ENCODE peak calls at places on chromosomes 16 and 17, in ten cellular contexts. Y is small intestine; G is adrenal gland; A is endothelial cell of umbilical vein; O is ovary; M is PC-3; D is neuronal stem cell; L is CD8-positive, alpha-beta T cell; H is mesendoderm; J is IMR-90. I is an unnamed sample.
A peak's percentile ranks its signal among the peaks of the same experiment; 100 is the strongest.

GRCh38 chr16:57155702-57156350 is 30.0 kb downstream of the PSME3IP1 start:
- DNase-seq in O (no peak), D (no peak), J (no peak), H (no peak), L (no peak), Y (no peak), A (no peak), M (no peak), G (no peak), I (no peak)

GRCh38 chr16:67235816-67236547 is 9.1 kb downstream of the TMEM208 start:
- DNase-seq in L (no peak), M (no peak), H (no peak), G (no peak), O (no peak), A (no peak), D (no peak), Y (no peak), J (no peak), I (no peak)

GRCh38 chr17:56292628-56293027 is 139.4 kb downstream of the ANKFN1 start:
- DNase-seq in Y (no peak), J (no peak), A (peak; percentile 28), D (no peak), G (no peak), M (no peak), H (no peak), L (no peak), O (no peak), I (no peak)

GRCh38 chr17:81519284-81520020 is 6.9 kb upstream of the ACTG1 start:
- DNase-seq in D (no peak), H (peak; percentile 75), J (no peak), G (peak; percentile 60), M (peak; percentile 90), Y (peak; percentile 78), L (peak; percentile 82), O (no peak), A (no peak), I (peak; percentile 25)

GRCh38 chr16:31081428-31082351 is 7.1 kb downstream of the PRSS53 start:
- DNase-seq in L (no peak), O (no peak), M (no peak), Y (no peak), A (no peak), J (no peak), G (peak; percentile 33), H (no peak), D (no peak), I (no peak)

GRCh38 chr16:75267631-75268264 is 16.3 kb upstream of the BCAR1 start:
- DNase-seq in D (no peak), M (peak; percentile 86), G (peak; percentile 90), J (peak; percentile 53), O (no peak), Y (peak; percentile 93), A (peak; percentile 64), L (no peak), H (peak; percentile 63), I (peak; percentile 77)

GRCh38 chr16:9286930-9287329 is 195.5 kb downstream of the HAPSTR1 start:
- DNase-seq in H (peak; percentile 57), J (no peak), G (no peak), A (no peak), M (no peak), Y (peak; percentile 98), O (no peak), L (no peak), D (no peak), I (no peak)

GRCh38 chr16:66705790-66706505 is 9.4 kb upstream of the CMTM4 start:
- DNase-seq in Y (peak; percentile 76), J (peak; percentile 44), O (no peak), G (peak; percentile 34), D (no peak), A (peak; percentile 24), L (no peak), M (no peak), H (no peak), I (peak; percentile 84)

GRCh38 chr17:40564195-40564882 is 933 bp downstream of the CCR7 start:
- DNase-seq in H (no peak), Y (no peak), A (no peak), M (no peak), O (no peak), G (no peak), D (no peak), J (no peak), L (peak; percentile 75), I (no peak)

GRCh38 chr16:67555795-67556212 is 6.5 kb upstream of the CTCF start:
- DNase-seq in O (no peak), J (peak; percentile 72), M (peak; percentile 79), A (peak; percentile 74), D (no peak), G (no peak), H (no peak), Y (peak; percentile 33), L (no peak), I (no peak)

GRCh38 chr17:28173801-28174200 is 131.3 kb downstream of the NLK start:
- DNase-seq in O (no peak), J (no peak), M (no peak), H (peak; percentile 29), A (peak; percentile 81), G (no peak), D (no peak), Y (no peak), L (no peak), I (no peak)

GRCh38 chr16:86384263-86384649 is 126.1 kb upstream of the FOXF1 start:
- DNase-seq in A (no peak), O (no peak), D (no peak), M (no peak), J (no peak), L (no peak), Y (no peak), H (no peak), G (no peak), I (peak; percentile 42)

GRCh38 chr17:79201536-79202227 is 127.1 kb downstream of the ENGASE start:
- DNase-seq in A (no peak), Y (no peak), O (no peak), L (no peak), M (peak; percentile 25), G (no peak), J (no peak), D (no peak), H (peak; percentile 55), I (no peak)

GRCh38 chr17:69058165-69058564 is 2.6 kb downstream of the ABCA9 start:
- DNase-seq in O (no peak), M (no peak), G (no peak), Y (peak; percentile 40), D (no peak), A (no peak), H (peak; percentile 75), L (no peak), J (no peak), I (no peak)

GRCh38 chr16:63890072-63890471 is 1231.8 kb downstream of the CDH11 start:
- DNase-seq in H (no peak), A (peak; percentile 6), L (no peak), D (no peak), O (peak; percentile 14), Y (peak; percentile 43), J (peak; percentile 4), M (peak; percentile 33), G (peak; percentile 38), I (peak; percentile 32)

GRCh38 chr16:58492735-58493134 is 7.2 kb upstream of the NDRG4 start:
- DNase-seq in M (no peak), J (no peak), L (no peak), Y (no peak), D (no peak), H (peak; percentile 54), G (peak; percentile 59), A (no peak), O (no peak), I (no peak)

DNA sequence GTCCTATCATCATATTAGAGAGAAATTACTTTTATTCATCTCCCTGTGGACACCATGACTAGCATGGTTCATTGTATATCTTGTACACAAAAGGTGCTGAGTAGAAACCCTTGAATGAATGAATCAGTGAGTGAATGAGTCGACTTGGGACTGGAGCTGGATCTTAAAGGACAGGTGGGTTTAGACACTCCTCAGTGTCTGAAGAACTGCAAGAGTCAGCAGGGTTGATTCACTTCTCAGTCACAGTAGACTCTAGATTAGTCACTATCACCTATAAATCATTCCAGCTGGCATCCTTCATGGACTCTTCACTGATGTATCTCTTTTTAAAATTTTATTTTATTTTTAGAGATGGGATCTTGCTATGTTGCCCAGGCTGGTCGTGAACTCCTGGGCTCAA is 30.1 kb upstream of the PMFBP1 start:
- DNase-seq in J (no peak), D (no peak), A (no peak), Y (no peak), L (no peak), M (peak; percentile 86), H (no peak), O (no peak), G (no peak), I (no peak)
- H3K4me1 ChIP-seq in J (no peaks in the 10 kb centered on the region), D (peaks cover 20% of the 10 kb centered on the region), A (peaks cover 14% of the 10 kb centered on the region), Y (no peaks in the 10 kb centered on the region), L (no peaks in the 10 kb centered on the region), M (peaks cover 23% of the 10 kb centered on the region), H (peaks cover 1% of the 10 kb centered on the region), O (no peaks in the 10 kb centered on the region), G (peaks cover 20% of the 10 kb centered on the region), I (peaks cover 15% of the 10 kb centered on the region)

DNA sequence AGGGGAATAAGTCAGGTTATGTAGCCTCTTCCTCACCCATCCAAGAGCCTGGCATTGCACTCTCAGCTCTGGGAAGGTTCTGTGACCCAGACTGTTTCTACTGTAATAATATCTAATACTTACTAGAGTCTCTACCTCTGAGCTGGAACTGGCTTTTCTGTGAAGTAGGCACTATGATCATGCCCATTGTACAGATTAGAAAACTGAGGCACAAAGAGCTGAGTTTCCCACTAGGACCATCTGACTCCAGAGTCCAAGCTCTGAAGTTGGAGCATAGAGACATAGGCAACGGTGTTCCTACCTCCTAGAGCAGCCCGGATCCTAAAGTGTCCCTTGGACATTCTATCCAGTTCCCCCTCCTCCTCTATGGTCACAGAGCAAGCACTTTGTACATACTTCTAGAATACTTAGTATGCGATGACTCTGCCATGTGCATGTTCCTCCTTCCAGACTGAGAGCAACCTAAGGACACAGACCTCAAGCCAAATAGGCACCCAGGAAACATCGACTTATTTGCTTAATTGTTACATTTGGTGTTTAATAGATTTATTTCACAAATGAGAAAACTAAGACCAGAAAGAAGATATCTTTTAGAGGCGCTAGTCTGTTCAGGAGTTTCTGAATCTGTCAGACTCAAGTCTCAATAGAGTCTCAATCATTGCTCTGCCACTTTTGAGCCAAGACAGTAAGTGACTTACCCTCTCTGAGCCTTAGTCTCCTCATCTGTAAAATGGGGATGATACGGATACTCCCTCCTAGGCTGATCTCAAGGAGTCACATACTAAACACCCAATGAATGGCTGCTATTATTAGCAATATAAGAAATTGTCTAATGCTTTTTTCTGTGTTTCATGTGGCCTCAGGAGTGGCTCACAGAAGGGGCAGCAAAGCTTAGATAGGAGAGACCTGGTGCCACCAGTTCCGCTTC is 3.6 kb downstream of the CLEC19A start:
- DNase-seq in Y (no peak), G (no peak), D (no peak), H (peak; percentile 49), A (no peak), O (no peak), L (no peak), J (no peak), M (peak; percentile 8), I (no peak)
- H3K27ac ChIP-seq in Y (no peak overlapping the region), G (no peak overlapping the region), D (peak overlapping the region; percentile 99), H (peak overlapping the region; percentile 27), A (no peak overlapping the region), O (no peak overlapping the region), L (no peak overlapping the region), J (no peak overlapping the region), M (no peak overlapping the region), I (no peak overlapping the region)

GRCh38 chr17:73613271-73613941 is 30.8 kb downstream of the SDK2 start:
- DNase-seq in J (no peak), O (no peak), G (no peak), H (peak; percentile 91), Y (no peak), M (no peak), A (no peak), L (no peak), D (peak; percentile 93), I (no peak)
- H3K4me1 ChIP-seq in J (no peaks in the 10 kb centered on the region), O (no peaks in the 10 kb centered on the region), G (no peaks in the 10 kb centered on the region), H (peaks cover 17% of the 10 kb centered on the region), Y (no peaks in the 10 kb centered on the region), M (no peaks in the 10 kb centered on the region), A (no peaks in the 10 kb centered on the region), L (no peaks in the 10 kb centered on the region), D (peaks cover 63% of the 10 kb centered on the region), I (no peaks in the 10 kb centered on the region)

GRCh38 chr16:1701216-1701878 is 4.6 kb upstream of the MAPK8IP3 start:
- DNase-seq in H (no peak), L (no peak), D (no peak), J (no peak), Y (no peak), G (no peak), A (no peak), M (no peak), O (no peak), I (no peak)
- H3K27ac ChIP-seq in H (no peak overlapping the region), L (no peak overlapping the region), D (no peak overlapping the region), J (no peak overlapping the region), Y (no peak overlapping the region), G (no peak overlapping the region), A (no peak overlapping the region), M (no peak overlapping the region), O (no peak overlapping the region), I (no peak overlapping the region)

I was measured in heart right ventricle.